ENCODE peak calls at places on chromosomes 5 and 9, in eight cellular contexts. Y is GM20000; O is activated gamma-delta T cell treated with anti-CD3 and anti-CD28 coated beads, Interleukin-2, amount 50 U/mL, for 16 hours; P is astrocyte of the spinal cord; U is RKO; T is astrocyte; I is HTR-8/SVneo; D is thyroid gland. Q is an unnamed sample.

GRCh38 chr9:69637801-69638200 is 34.4 kb downstream of the APBA1 start:
- DNase-seq in Y (no peak), P (peak; percentile 42), U (peak; percentile 12), T (peak; percentile 78), I (no peak), D (no peak), O (no peak), Q (no peak)

GRCh38 chr9:70746760-70747159 is 332.3 kb upstream of the KLF9 start:
- DNase-seq in O (no peak), U (no peak), Y (no peak), I (no peak), T (no peak), D (no peak), P (no peak), Q (no peak)

GRCh38 chr5:41095324-41096101 is 24.4 kb upstream of the MROH2B start:
- DNase-seq in Y (no peak), D (no peak), P (no peak), O (no peak), T (no peak), I (no peak), U (no peak), Q (no peak)

GRCh38 chr5:141430332-141431113 is at the start of gene PCDHGA12:
- DNase-seq in U (peak; percentile 23), T (peak; percentile 77), D (peak; percentile 61), P (peak; percentile 91), I (no peak), Y (peak; percentile 89), O (no peak), Q (peak; percentile 55)

GRCh38 chr9:136671646-136672430 is 9.1 kb downstream of the EGFL7 start:
- DNase-seq in Y (peak; percentile 85), U (no peak), O (no peak), T (no peak), I (no peak), P (no peak), D (peak; percentile 45), Q (no peak)

GRCh38 chr5:114447084-114447773 is 85.4 kb downstream of the KCNN2 start:
- DNase-seq in D (no peak), T (no peak), O (no peak), P (no peak), Y (no peak), I (no peak), U (peak; percentile 28), Q (no peak)

GRCh38 chr5:132489871-132490483 is 596 bp downstream of the IRF1 start:
- DNase-seq in U (peak; percentile 50), O (no peak), Y (peak; percentile 76), T (peak; percentile 43), I (peak; percentile 45), D (peak; percentile 70), P (peak; percentile 47), Q (no peak)

GRCh38 chr5:1003296-1003937 is 5.2 kb upstream of the NKD2 start:
- DNase-seq in Y (no peak), P (no peak), O (no peak), U (no peak), I (no peak), T (no peak), D (peak; percentile 20), Q (no peak)

GRCh38 chr5:151150484-151151262 is 6.9 kb downstream of the ANXA6 start:
- DNase-seq in U (no peak), P (peak; percentile 67), T (no peak), D (peak; percentile 60), O (peak; percentile 52), Y (peak; percentile 52), I (no peak), Q (no peak)

GRCh38 chr5:392431-392988 is 50.5 kb upstream of the EXOC3 start:
- DNase-seq in D (no peak), Y (peak; percentile 90), P (peak; percentile 42), U (peak; percentile 29), T (peak; percentile 31), I (peak; percentile 55), O (peak; percentile 67), Q (no peak)

GRCh38 chr5:59123595-59124561 is 541.0 kb downstream of the RAB3C start:
- DNase-seq in P (no peak), U (no peak), Y (peak; percentile 10), D (no peak), O (no peak), I (no peak), T (no peak), Q (no peak)